ENCODE peak calls at places on chromosomes 1 and 21, in four cellular contexts. E is neural progenitor cell, B is PC-3, X is hepatocyte. Z is an unnamed sample.

GRCh38 chr1:111535256-111536191 is 32.1 kb upstream of the ADORA3 start:
- DNase-seq in E (no peak), B (no peak), X (no peak), Z (no peak)

GRCh38 chr1:158329807-158330206 is 1.5 kb downstream of the CD1B start:
- DNase-seq in E (peak), B (peak), X (no peak), Z (no peak)

GRCh38 chr1:241733899-241734298 is 81.8 kb downstream of the WDR64 start:
- DNase-seq in E (no peak), B (no peak), X (no peak), Z (no peak)

GRCh38 chr1:57963545-57963944 is 539.7 kb upstream of the DAB1 start:
- DNase-seq in E (no peak), B (no peak), X (no peak), Z (no peak)

GRCh38 chr1:231315887-231316286 is 21.8 kb downstream of the EXOC8 start:
- DNase-seq in E (peak), B (peak), X (peak), Z (no peak)

GRCh38 chr1:72481420-72481819 is 199.1 kb upstream of the NEGR1 start:
- DNase-seq in E (no peak), B (no peak), X (peak), Z (no peak)

GRCh38 chr1:52057245-52057644 is 1.1 kb downstream of the BTF3L4 start:
- DNase-seq in E (no peak), B (no peak), X (no peak), Z (no peak)

GRCh38 chr1:43953361-43953760 is 6.6 kb downstream of the IPO13 start:
- DNase-seq in E (no peak), B (no peak), X (no peak), Z (no peak)

GRCh38 chr1:56643661-56644060 is 1.5 kb upstream of the PRKAA2 start:
- DNase-seq in E (no peak), B (no peak), X (no peak), Z (no peak)

GRCh38 chr1:26122988-26123973 is 11.7 kb downstream of the PDIK1L start:
- DNase-seq in E (no peak), B (peak), X (no peak), Z (peak)

GRCh38 chr1:53552146-53552940 is 93.1 kb downstream of the DMRTB1 start:
- DNase-seq in E (peak), B (peak), X (no peak), Z (no peak)

GRCh38 chr1:6971699-6972098 is 186.4 kb downstream of the CAMTA1 start:
- DNase-seq in E (no peak), B (no peak), X (no peak), Z (no peak)

GRCh38 chr1:53502641-53503432 is 43.6 kb downstream of the DMRTB1 start:
- DNase-seq in E (peak), B (no peak), X (peak), Z (no peak)

GRCh38 chr1:33036051-33036525 is 595 bp downstream of the AK2 start:
- DNase-seq in E (peak), B (peak), X (peak), Z (peak)

GRCh38 chr1:39727932-39728317 is 10.8 kb upstream of the PPIE start:
- DNase-seq in E (no peak), B (no peak), X (no peak), Z (no peak)

GRCh38 chr1:85330206-85330605 is 53.8 kb upstream of the BCL10 start:
- DNase-seq in E (no peak), B (peak), X (no peak), Z (peak)

GRCh38 chr1:63967901-63968300 is 194.1 kb downstream of the ROR1 start:
- DNase-seq in E (no peak), B (no peak), X (no peak), Z (no peak)

GRCh38 chr21:43692949-43693348 is 26.0 kb upstream of the PDXK start:
- DNase-seq in E (no peak), B (no peak), X (no peak), Z (no peak)

GRCh38 chr1:192927496-192927895 is 118.7 kb downstream of the RGS2 start:
- DNase-seq in E (no peak), B (no peak), X (no peak), Z (no peak)

GRCh38 chr1:155947741-155948140 is 6.3 kb downstream of the RXFP4 start:
- DNase-seq in E (no peak), B (no peak), X (no peak), Z (no peak)

GRCh38 chr1:178543291-178543609 is 30.3 kb downstream of the TEX35 start:
- DNase-seq in E (no peak), B (no peak), X (no peak), Z (no peak)

GRCh38 chr21:38773108-38774061 is 32.3 kb upstream of the ETS2 start:
- DNase-seq in E (no peak), B (peak), X (peak), Z (peak)

GRCh38 chr1:8214501-8215173 is 103.3 kb upstream of the SLC45A1 start:
- DNase-seq in E (no peak), B (no peak), X (no peak), Z (no peak)

GRCh38 chr1:6868371-6869001 is 83.2 kb downstream of the CAMTA1 start:
- DNase-seq in E (no peak), B (no peak), X (no peak), Z (no peak)

GRCh38 chr1:51621841-51622454 is 5.1 kb downstream of the OSBPL9 start:
- DNase-seq in E (no peak), B (no peak), X (no peak), Z (no peak)

GRCh38 chr1:228390649-228391048 is 16.0 kb downstream of the TRIM11 start:
- DNase-seq in E (no peak), B (no peak), X (no peak), Z (no peak)

GRCh38 chr1:30264672-30265025 is 458.7 kb downstream of the MATN1 start:
- DNase-seq in E (no peak), B (no peak), X (no peak), Z (no peak)

GRCh38 chr1:59570524-59570923 is 244.2 kb upstream of the HOOK1 start:
- DNase-seq in E (no peak), B (peak), X (no peak), Z (no peak)

GRCh38 chr1:154866995-154867795 is 2.9 kb downstream of the KCNN3 start:
- DNase-seq in E (peak), B (peak), X (peak), Z (peak)

GRCh38 chr1:168758503-168758902 is 29.5 kb upstream of the DPT start:
- DNase-seq in E (no peak), B (no peak), X (no peak), Z (no peak)

GRCh38 chr1:27621067-27621920 is 13.7 kb downstream of the FGR start:
- DNase-seq in E (no peak), B (peak), X (no peak), Z (no peak)

GRCh38 chr21:44487831-44488230 is 32.5 kb downstream of the LRRC3 start:
- DNase-seq in E (peak), B (peak), X (peak), Z (no peak)

GRCh38 chr1:46813858-46814396 is 15.1 kb downstream of the CYP4B1 start:
- DNase-seq in E (no peak), B (no peak), X (no peak), Z (no peak)

GRCh38 chr1:44282704-44283426 is 69.6 kb downstream of the DMAP1 start:
- DNase-seq in E (no peak), B (no peak), X (no peak), Z (no peak)

GRCh38 chr1:110524311-110525249 is 5.6 kb upstream of the KCNA10 start:
- DNase-seq in E (peak), B (peak), X (peak), Z (no peak)

GRCh38 chr1:205926213-205926612 is 17.0 kb downstream of the SLC26A9 start:
- DNase-seq in E (no peak), B (no peak), X (no peak), Z (no peak)

GRCh38 chr1:62307516-62308492 is 11.4 kb downstream of the KANK4 start:
- DNase-seq in E (no peak), B (peak), X (no peak), Z (no peak)

GRCh38 chr1:31764307-31765040 is at the start of gene ADGRB2:
- DNase-seq in E (peak), B (peak), X (peak), Z (no peak)

GRCh38 chr1:162285149-162285561 is 91.5 kb downstream of the SPATA46 start:
- DNase-seq in E (no peak), B (peak), X (peak), Z (peak)

GRCh38 chr1:7302873-7303272 is 468.2 kb upstream of the VAMP3 start:
- DNase-seq in E (no peak), B (no peak), X (no peak), Z (no peak)

DNA sequence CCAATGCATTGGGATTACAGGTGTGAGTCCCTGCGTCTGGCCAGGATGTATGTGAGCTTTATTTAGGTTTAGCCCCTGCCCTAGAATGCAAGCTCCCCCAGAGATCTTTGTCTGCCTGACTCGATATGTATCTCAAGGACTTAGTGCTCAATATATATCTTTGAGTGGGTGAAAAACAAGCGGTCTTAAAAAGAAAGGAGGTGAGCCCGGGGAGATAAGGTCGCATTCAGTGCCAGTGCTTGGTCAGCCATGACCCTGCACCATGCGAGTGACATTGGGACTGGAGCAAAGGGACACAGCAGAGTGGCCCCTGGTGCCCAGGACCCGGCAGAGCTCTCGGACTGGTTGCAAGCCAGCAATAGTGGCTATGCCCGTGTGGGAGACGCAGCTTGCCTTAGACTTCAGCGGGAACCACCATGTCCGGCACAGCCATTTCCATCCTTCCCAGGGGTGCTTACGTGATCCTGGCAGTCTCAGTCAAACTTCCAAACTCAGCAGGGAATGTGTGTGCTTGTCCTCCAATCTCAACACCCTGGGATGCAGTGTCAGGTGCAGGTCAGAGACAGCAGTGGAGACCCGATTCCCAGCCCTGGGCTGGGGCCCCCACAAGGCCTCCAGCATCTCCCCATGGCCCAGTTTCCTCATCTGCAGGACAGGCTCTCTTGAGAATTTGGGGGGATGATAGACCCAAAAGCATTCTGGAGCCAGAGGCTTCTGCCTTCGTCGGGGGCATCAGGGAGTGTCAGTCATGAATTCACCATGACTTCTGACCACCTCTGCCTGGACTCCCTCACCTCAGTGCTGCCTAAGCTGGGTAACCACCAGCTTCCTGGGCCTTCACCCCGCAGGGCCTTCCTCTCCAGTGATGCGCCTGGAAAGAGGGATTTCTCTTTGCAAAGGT is 1.8 kb downstream of the MX2 start:
- DNase-seq in E (no peak), B (no peak), X (no peak), Z (no peak)
- H3K27ac ChIP-seq in E (no peak), B (no peak), X (no peak), Z (no peak)

GRCh38 chr1:223142795-223143759 is at the start of gene TLR5:
- DNase-seq in E (peak), B (peak), X (peak), Z (no peak)
- TF ChIP-seq CTCF in E (peak), B (peak), X (peak), Z (peak)

GRCh38 chr1:20093303-20093702 is 23.3 kb downstream of the PLA2G5 start:
- DNase-seq in E (no peak), B (no peak), X (no peak), Z (no peak)
- H3K27ac ChIP-seq in E (no peak), B (no peak), X (no peak), Z (no peak)

GRCh38 chr1:107840746-107841145 is 124.2 kb downstream of the VAV3 start:
- DNase-seq in E (no peak), B (no peak), X (no peak), Z (no peak)

GRCh38 chr1:107842241-107842640 is 122.7 kb downstream of the VAV3 start:
- DNase-seq in E (no peak), B (peak), X (no peak), Z (peak)

GRCh38 chr1:107844009-107844408 is 121.0 kb downstream of the VAV3 start:
- DNase-seq in E (no peak), B (no peak), X (no peak), Z (no peak)
- TF ChIP-seq CTCF in E (no peak), B (no peak), X (no peak), Z (no peak)